ENCODE peak calls at places on chromosome 6, in six cellular contexts. V, B, J, L, P and U are unnamed samples.
A peak's percentile ranks its signal among the peaks of the same experiment; 100 is the strongest.

GRCh38 chr6:83867527-83868161 is 8.2 kb downstream of the CYB5R4 start:
- DNase-seq in P (peak; percentile 98), J (no peak), V (peak; percentile 41), L (no peak), B (no peak), U (no peak)

GRCh38 chr6:21615504-21615903 is 22.0 kb downstream of the SOX4 start:
- DNase-seq in L (no peak), P (no peak), B (no peak), J (no peak), V (no peak), U (no peak)

GRCh38 chr6:144957236-144957937 is 672.3 kb downstream of the UTRN start:
- DNase-seq in V (no peak), P (peak; percentile 22), J (no peak), B (no peak), L (no peak), U (no peak)

GRCh38 chr6:52551483-52552277 is 25.2 kb downstream of the TRAM2 start:
- DNase-seq in J (no peak), P (peak; percentile 69), L (peak; percentile 71), V (peak; percentile 65), B (peak; percentile 94), U (peak; percentile 91)

GRCh38 chr6:144582939-144583613 is 297.9 kb downstream of the UTRN start:
- DNase-seq in P (no peak), L (no peak), V (peak; percentile 30), B (peak; percentile 65), J (no peak), U (peak; percentile 56)

GRCh38 chr6:17492350-17492749 is 99.0 kb downstream of the CAP2 start:
- DNase-seq in L (no peak), V (no peak), B (no peak), P (no peak), J (no peak), U (no peak)

GRCh38 chr6:105900120-105900937 is 185.8 kb upstream of the PRDM1 start:
- DNase-seq in V (no peak), B (no peak), J (no peak), P (peak; percentile 18), L (no peak), U (no peak)

GRCh38 chr6:38524436-38525145 is 115.1 kb downstream of the BTBD9 start:
- DNase-seq in B (no peak), P (peak; percentile 29), J (no peak), L (no peak), V (no peak), U (no peak)

GRCh38 chr6:157229733-157230132 is 93.6 kb downstream of the TMEM242 start:
- DNase-seq in J (no peak), B (peak; percentile 97), P (no peak), V (peak; percentile 80), L (no peak), U (peak; percentile 93)

GRCh38 chr6:568954-569523 is 87.9 kb downstream of the HUS1B start:
- DNase-seq in V (no peak), B (no peak), P (no peak), L (no peak), J (no peak), U (no peak)

GRCh38 chr6:81997091-81997926 is 244.8 kb upstream of the TENT5A start:
- DNase-seq in L (no peak), J (no peak), B (no peak), P (peak; percentile 53), V (no peak), U (no peak)

GRCh38 chr6:44217332-44218143 is 812 bp downstream of the MYMX start:
- DNase-seq in B (peak; percentile 77), J (no peak), P (peak; percentile 38), V (peak; percentile 62), L (peak; percentile 72), U (no peak)

GRCh38 chr6:1770435-1770843 is 160.7 kb downstream of the FOXC1 start:
- DNase-seq in J (no peak), B (no peak), V (no peak), P (peak; percentile 18), L (no peak), U (no peak)

GRCh38 chr6:70094156-70094555 is 208.7 kb downstream of the COL9A1 start:
- DNase-seq in J (no peak), L (no peak), V (no peak), B (no peak), P (no peak), U (no peak)

GRCh38 chr6:98020222-98020621 is 737.2 kb upstream of the MMS22L start:
- DNase-seq in B (no peak), V (no peak), J (no peak), P (no peak), L (no peak), U (no peak)

GRCh38 chr6:1669996-1670395 is 60.3 kb downstream of the FOXC1 start:
- DNase-seq in L (no peak), P (no peak), J (no peak), V (no peak), B (no peak), U (no peak)

GRCh38 chr6:151782560-151782959 is 24.9 kb upstream of the ESR1 start:
- DNase-seq in B (no peak), V (no peak), J (no peak), L (no peak), P (no peak), U (no peak)

GRCh38 chr6:19303381-19303780 is 533.8 kb upstream of the ID4 start:
- DNase-seq in B (peak; percentile 89), P (no peak), L (no peak), V (no peak), J (no peak), U (no peak)

GRCh38 chr6:104325341-104326172 is 534.2 kb downstream of the HACE1 start:
- DNase-seq in L (no peak), J (no peak), V (no peak), P (peak; percentile 54), B (peak; percentile 9), U (no peak)